ENCODE peak calls at places on chromosome 13, in four cellular contexts. E is K562, Y is GM12878, T is HepG2. Z is an unnamed sample.
A peak's percentile ranks its signal among the peaks of the same experiment; 100 is the strongest.

GRCh38 chr13:72204291-72204690 is 337.3 kb upstream of the DACH1 start:
- DNase-seq in Y (no peak), E (no peak), T (no peak), Z (no peak)

GRCh38 chr13:80684525-80685017 is 343.6 kb upstream of the SPRY2 start:
- DNase-seq in Y (no peak), T (no peak), E (no peak), Z (no peak)

GRCh38 chr13:60431108-60431700 is 34.2 kb downstream of the TDRD3 start:
- DNase-seq in E (peak; percentile 18), Y (peak; percentile 61), T (peak; percentile 47), Z (peak; percentile 21)

GRCh38 chr13:109465151-109465550 is 321.2 kb downstream of the IRS2 start:
- DNase-seq in Y (no peak), T (no peak), E (no peak), Z (no peak)

GRCh38 chr13:79709526-79709925 is 228.6 kb downstream of the NDFIP2 start:
- DNase-seq in T (no peak), E (no peak), Y (no peak), Z (no peak)

GRCh38 chr13:65330287-65330686 is 1899.8 kb downstream of the PCDH9 start:
- DNase-seq in T (no peak), E (no peak), Y (no peak), Z (no peak)

GRCh38 chr13:80473695-80474094 is 132.8 kb upstream of the SPRY2 start:
- DNase-seq in Y (no peak), T (peak; percentile 28), E (no peak), Z (no peak)

GRCh38 chr13:112779856-112780604 is 90.2 kb downstream of the ATP11A start:
- DNase-seq in T (no peak), E (no peak), Y (no peak), Z (no peak)

GRCh38 chr13:112770504-112770903 is 80.7 kb downstream of the ATP11A start:
- DNase-seq in Y (no peak), E (no peak), T (no peak), Z (no peak)

GRCh38 chr13:35470671-35471465 is 5.6 kb downstream of the MAB21L1 start:
- DNase-seq in T (no peak), E (no peak), Y (no peak), Z (no peak)

GRCh38 chr13:24264976-24265375 is 44.4 kb upstream of the C1QTNF9 start:
- DNase-seq in Y (no peak), E (no peak), T (no peak), Z (no peak)

DNA sequence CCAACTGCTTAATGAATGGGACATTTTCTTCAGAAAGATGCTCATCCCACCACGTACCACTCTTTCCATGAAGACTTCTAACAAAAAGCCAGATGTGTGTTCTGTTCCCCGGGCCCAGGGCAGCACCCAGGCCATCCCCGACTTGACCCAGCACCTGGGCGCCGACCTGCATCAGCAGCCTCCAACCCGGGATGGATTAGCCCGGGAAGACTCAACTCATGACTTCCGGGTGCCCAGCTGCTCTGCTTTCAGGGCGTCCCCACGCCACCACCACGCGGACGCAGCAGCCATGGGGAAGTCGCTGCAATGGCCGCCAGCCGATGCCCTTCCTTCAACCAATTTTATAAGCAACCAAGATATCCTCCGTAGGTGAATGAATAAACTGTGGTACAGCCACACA is 123.8 kb upstream of the TUBA3C start:
- DNase-seq in T (no peak), E (no peak), Y (no peak), Z (no peak)
- TF ChIP-seq BHLHE40 in T (no peak), E (no peak), Y (no peak), Z (no peak)

DNA sequence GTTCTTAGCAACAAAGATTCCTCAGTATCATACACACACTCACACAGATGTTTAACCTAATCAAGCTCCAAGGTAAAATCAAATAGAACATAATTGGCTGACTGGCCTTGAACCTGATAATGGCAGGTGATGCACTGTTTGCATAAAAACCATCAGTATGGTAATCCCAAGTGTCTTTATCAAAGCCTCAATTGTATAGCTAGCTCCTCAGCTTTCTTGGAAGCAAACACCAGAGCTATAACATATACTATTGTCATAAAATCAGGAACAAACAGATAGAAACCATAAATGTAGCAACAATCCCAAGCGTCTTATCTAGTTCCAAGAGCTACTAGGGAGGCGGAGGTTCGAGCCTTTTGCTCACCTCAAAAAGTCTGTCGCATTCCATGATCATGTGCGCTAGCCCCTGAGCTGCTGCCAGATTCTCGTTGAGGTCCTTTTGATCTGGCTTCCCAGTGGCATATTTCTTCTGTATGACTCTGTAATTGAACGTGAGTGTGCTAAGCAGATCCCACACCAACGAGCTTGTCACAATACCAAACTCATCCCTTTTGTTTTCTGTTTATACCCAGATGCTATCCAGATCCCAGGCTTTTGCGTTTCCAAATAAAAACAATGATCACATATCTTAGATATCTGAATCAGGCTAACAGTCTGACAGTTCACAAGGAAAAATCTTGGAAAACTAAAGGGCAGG is 95.3 kb downstream of the KL start:
- DNase-seq in E (no peak), Y (no peak), T (peak; percentile 82), Z (no peak)
- TF ChIP-seq FOXK2 in E (no peak), Y (no peak), T (no peak), Z (no peak)

GRCh38 chr13:33512880-33513554 is 227.5 kb upstream of the STARD13 start:
- DNase-seq in Y (no peak), E (no peak), T (no peak), Z (no peak)
- TF ChIP-seq SP1 in Y (no peak), E (no peak), T (no peak), Z (no peak)

GRCh38 chr13:26697069-26697955 is 63.3 kb downstream of the GPR12 start:
- DNase-seq in T (no peak), E (no peak), Y (no peak), Z (no peak)

GRCh38 chr13:26695891-26696311 is 64.7 kb downstream of the GPR12 start:
- DNase-seq in E (no peak), T (no peak), Y (no peak), Z (no peak)

GRCh38 chr13:26699197-26699490 is 61.4 kb downstream of the GPR12 start:
- DNase-seq in Y (no peak), E (no peak), T (no peak), Z (no peak)

GRCh38 chr13:26695360-26695705 is 65.3 kb downstream of the GPR12 start:
- DNase-seq in Y (no peak), E (no peak), T (no peak), Z (no peak)

GRCh38 chr13:26698392-26699196 is 62.0 kb downstream of the GPR12 start:
- DNase-seq in Y (peak; percentile 20), E (peak; percentile 63), T (peak; percentile 66), Z (peak; percentile 85)
- TF ChIP-seq BHLHE40 in Y (no peak), E (no peak), T (peak; percentile 17), Z (no peak)

GRCh38 chr13:44351505-44351854 is 22.1 kb upstream of the SERP2 start:
- DNase-seq in T (no peak), Y (no peak), E (no peak), Z (no peak)
- TF ChIP-seq FOXK2 in T (no peak), Y (no peak), E (no peak), Z (no peak)

GRCh38 chr13:43629691-43630480 is 156.9 kb downstream of the ENOX1 start:
- DNase-seq in T (no peak), E (no peak), Y (no peak), Z (no peak)
- TF ChIP-seq SP1 in T (no peak), E (no peak), Y (no peak), Z (no peak)

DNA sequence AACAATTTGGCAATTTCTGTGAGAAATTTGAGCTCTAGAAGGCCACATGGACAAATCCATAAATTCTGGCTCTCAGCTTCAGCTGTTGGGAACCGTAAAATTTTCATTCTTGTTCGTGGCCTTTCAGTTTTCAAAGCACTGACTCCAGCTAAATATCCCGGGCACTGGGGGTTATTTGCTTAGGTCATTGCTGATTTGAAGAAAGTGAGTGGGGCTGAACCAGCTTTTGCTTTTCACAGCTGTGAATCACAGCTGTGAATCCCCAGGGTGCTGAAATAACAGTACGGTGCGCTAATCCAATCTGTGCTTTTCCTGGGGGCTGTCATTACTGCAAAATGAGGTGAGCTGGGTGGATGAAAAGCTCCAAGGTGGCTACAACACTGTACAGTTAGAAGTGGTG is 23.8 kb upstream of the SERPINE3 start:
- DNase-seq in Y (no peak), T (no peak), E (no peak), Z (no peak)
- TF ChIP-seq BHLHE40 in Y (no peak), T (no peak), E (no peak), Z (no peak)

GRCh38 chr13:32802159-32802558 is 214.1 kb upstream of the KL start:
- DNase-seq in T (no peak), Y (no peak), E (no peak), Z (no peak)

GRCh38 chr13:32804673-32805260 is 211.5 kb upstream of the KL start:
- DNase-seq in E (no peak), T (no peak), Y (no peak), Z (no peak)
- TF ChIP-seq FOXK2 in E (no peak), T (no peak), Y (no peak), Z (no peak)

GRCh38 chr13:21717817-21718216 is 46.9 kb downstream of the FGF9 start:
- DNase-seq in Y (no peak), E (no peak), T (no peak), Z (no peak)
- TF ChIP-seq SP1 in Y (no peak), E (no peak), T (no peak), Z (no peak)

GRCh38 chr13:48749144-48749543 is 95.4 kb downstream of the CYSLTR2 start:
- DNase-seq in T (no peak), E (no peak), Y (no peak), Z (no peak)
- TF ChIP-seq BHLHE40 in T (no peak), E (no peak), Y (no peak), Z (no peak)